ENCODE peak calls at places on chromosome 10, in six cellular contexts. O is hypothalamus; M is stimulated activated CD8-positive, alpha-beta memory T cell treated with anti-CD3 and anti-CD28 coated beads, Interleukin-7, amount 100 ng/mL, for 24 hours; T is SHP77; S is AG20443; U is NAMALWA. Z is an unnamed sample.

GRCh38 chr10:5585517-5586222 is 60.9 kb downstream of the CALML3 start:
- DNase-seq in O (no peak), M (no peak), T (no peak), S (no peak), U (no peak), Z (no peak)

GRCh38 chr10:113853577-113854018 is 284 bp downstream of the DCLRE1A start:
- DNase-seq in O (no peak), M (no peak), T (peak), S (no peak), U (no peak), Z (no peak)

GRCh38 chr10:133004991-133005390 is 62.6 kb upstream of the CFAP46 start:
- DNase-seq in O (no peak), M (no peak), T (no peak), S (no peak), U (no peak), Z (no peak)

GRCh38 chr10:46542567-46543323 is 13.7 kb downstream of the GPRIN2 start:
- DNase-seq in O (no peak), M (no peak), T (no peak), S (no peak), U (no peak), Z (no peak)

GRCh38 chr10:71685554-71686202 is 33.9 kb downstream of the C10orf105 start:
- DNase-seq in O (no peak), M (no peak), T (no peak), S (no peak), U (no peak), Z (no peak)

GRCh38 chr10:79070611-79071534 is 2.1 kb downstream of the ZMIZ1 start:
- DNase-seq in O (peak), M (no peak), T (no peak), S (peak), U (no peak), Z (no peak)

GRCh38 chr10:130770018-130770630 is 541.4 kb downstream of the TCERG1L start:
- DNase-seq in O (no peak), M (no peak), T (no peak), S (no peak), U (no peak), Z (no peak)

GRCh38 chr10:50333872-50334271 is 82.6 kb upstream of the ASAH2 start:
- DNase-seq in O (no peak), M (no peak), T (no peak), S (no peak), U (no peak), Z (no peak)

GRCh38 chr10:43922335-43923280 is 273.9 kb upstream of the ZNF32 start:
- DNase-seq in O (no peak), M (no peak), T (no peak), S (no peak), U (no peak), Z (no peak)

GRCh38 chr10:44206127-44206818 is 178.6 kb downstream of the CXCL12 start:
- DNase-seq in O (no peak), M (no peak), T (no peak), S (no peak), U (no peak), Z (no peak)

GRCh38 chr10:79980711-79981110 is 31.8 kb upstream of the SFTPD start:
- DNase-seq in O (no peak), M (no peak), T (no peak), S (no peak), U (no peak), Z (no peak)

GRCh38 chr10:106917452-106918055 is 247.0 kb downstream of the SORCS1 start:
- DNase-seq in O (no peak), M (no peak), T (no peak), S (no peak), U (no peak), Z (no peak)

GRCh38 chr10:132419631-132420468 is 22.9 kb downstream of the PWWP2B start:
- DNase-seq in O (no peak), M (no peak), T (no peak), S (no peak), U (peak), Z (peak)

GRCh38 chr10:132942740-132943554 is 577 bp upstream of the CFAP46 start:
- DNase-seq in O (no peak), M (no peak), T (no peak), S (no peak), U (no peak), Z (no peak)

GRCh38 chr10:126734015-126734414 is 63.5 kb upstream of the C10orf90 start:
- DNase-seq in O (no peak), M (no peak), T (no peak), S (peak), U (no peak), Z (no peak)

GRCh38 chr10:102782698-102783540 is 39.2 kb downstream of the WBP1L start:
- DNase-seq in O (no peak), M (no peak), T (no peak), S (peak), U (no peak), Z (no peak)

GRCh38 chr10:114544045-114544659 is 113.9 kb downstream of the ABLIM1 start:
- DNase-seq in O (no peak), M (peak), T (no peak), S (no peak), U (peak), Z (peak)

GRCh38 chr10:7260412-7260900 is 150.4 kb downstream of the SFMBT2 start:
- DNase-seq in O (no peak), M (no peak), T (peak), S (peak), U (peak), Z (peak)

GRCh38 chr10:47248436-47249090 is 51.4 kb upstream of the GDF10 start:
- DNase-seq in O (no peak), M (no peak), T (no peak), S (no peak), U (no peak), Z (no peak)

GRCh38 chr10:86265877-86266259 is 100.7 kb downstream of the GRID1 start:
- DNase-seq in O (no peak), M (no peak), T (no peak), S (no peak), U (no peak), Z (no peak)

GRCh38 chr10:33412261-33413092 is 78.0 kb upstream of the NRP1 start:
- DNase-seq in O (no peak), M (no peak), T (no peak), S (peak), U (no peak), Z (no peak)

GRCh38 chr10:59382831-59383295 is 20.5 kb upstream of the FAM13C start:
- DNase-seq in O (no peak), M (no peak), T (no peak), S (no peak), U (no peak), Z (no peak)

GRCh38 chr10:3747248-3747960 is 37.6 kb downstream of the KLF6 start:
- DNase-seq in O (no peak), M (no peak), T (no peak), S (no peak), U (no peak), Z (no peak)

Z was measured in germinal center.